ENCODE peak calls at places on chromosomes 11 and 22, in six cellular contexts. G, P, L, Y, R and K are unnamed samples.

GRCh38 chr11:112795142-112795815 is 165.9 kb upstream of the NCAM1 start:
- DNase-seq in R (peak), Y (peak), G (no peak), P (no peak), L (no peak), K (peak)

GRCh38 chr11:64007160-64007628 is 21.0 kb downstream of the OTUB1 start:
- DNase-seq in Y (peak), G (no peak), R (peak), P (no peak), L (no peak), K (no peak)

GRCh38 chr11:71491531-71492329 is 35.3 kb upstream of the KRTAP5-7 start:
- DNase-seq in G (no peak), L (no peak), Y (no peak), R (no peak), P (no peak), K (no peak)

GRCh38 chr11:110147965-110148709 is 54.9 kb downstream of the ZC3H12C start:
- DNase-seq in R (no peak), Y (peak), G (no peak), P (peak), L (no peak), K (no peak)

GRCh38 chr11:35629914-35630313 is 11.7 kb downstream of the FJX1 start:
- DNase-seq in R (no peak), P (peak), L (peak), G (peak), Y (peak), K (no peak)

GRCh38 chr11:108115495-108116140 is 5.7 kb upstream of the ACAT1 start:
- DNase-seq in Y (peak), L (peak), G (peak), P (peak), R (peak), K (peak)

GRCh38 chr11:79768343-79768742 is 327.5 kb upstream of the TENM4 start:
- DNase-seq in L (no peak), G (no peak), Y (no peak), P (no peak), R (no peak), K (no peak)

GRCh38 chr11:121467965-121468364 is 15.2 kb upstream of the SORL1-AS1 start:
- DNase-seq in L (peak), G (no peak), P (no peak), R (no peak), Y (peak), K (no peak)

GRCh38 chr11:132220464-132220863 is 850.0 kb downstream of the NTM start:
- DNase-seq in R (no peak), P (peak), L (no peak), G (peak), Y (peak), K (no peak)

GRCh38 chr11:94964934-94965333 is 8.4 kb downstream of the CWC15 start:
- DNase-seq in L (no peak), P (no peak), Y (no peak), G (no peak), R (no peak), K (no peak)

GRCh38 chr22:27644566-27644965 is 157.0 kb downstream of the MN1 start:
- DNase-seq in R (no peak), Y (no peak), G (no peak), L (no peak), P (no peak), K (no peak)

GRCh38 chr11:112584674-112585073 is 324.0 kb upstream of the PLET1 start:
- DNase-seq in G (no peak), P (no peak), Y (no peak), L (no peak), R (no peak), K (peak)

GRCh38 chr11:100876826-100877545 is 189.9 kb downstream of the ARHGAP42 start:
- DNase-seq in G (peak), L (no peak), R (no peak), P (peak), Y (peak), K (no peak)

GRCh38 chr22:43711681-43712080 is 100.4 kb downstream of the EFCAB6 start:
- DNase-seq in P (no peak), Y (no peak), R (no peak), L (no peak), G (no peak), K (no peak)

GRCh38 chr11:80103149-80103859 is 662.5 kb upstream of the TENM4 start:
- DNase-seq in G (peak), R (no peak), Y (peak), P (peak), L (no peak), K (no peak)

GRCh38 chr22:25448435-25449051 is 115.9 kb upstream of the GRK3 start:
- DNase-seq in G (no peak), P (no peak), Y (peak), L (no peak), R (peak), K (peak)

GRCh38 chr22:32917577-32918375 is 116.3 kb downstream of the TIMP3 start:
- DNase-seq in G (no peak), Y (no peak), R (no peak), P (no peak), L (no peak), K (peak)

GRCh38 chr11:60942970-60943565 is 8.9 kb downstream of the SLC15A3 start:
- DNase-seq in Y (peak), P (no peak), R (no peak), G (no peak), L (peak), K (no peak)

GRCh38 chr11:71215372-71215965 is 36.9 kb downstream of the SHANK2 start:
- DNase-seq in L (no peak), Y (no peak), G (no peak), P (no peak), R (no peak), K (no peak)

GRCh38 chr11:16430674-16431073 is 74.3 kb upstream of the SOX6 start:
- DNase-seq in L (no peak), R (no peak), P (no peak), Y (no peak), G (no peak), K (no peak)

GRCh38 chr11:128323381-128323780 is 264.0 kb downstream of the ETS1 start:
- DNase-seq in L (no peak), P (no peak), G (no peak), R (no peak), Y (no peak), K (no peak)

GRCh38 chr11:17445240-17445795 is 31.3 kb downstream of the ABCC8 start:
- DNase-seq in P (no peak), G (no peak), L (no peak), Y (no peak), R (no peak), K (no peak)

GRCh38 chr11:74462009-74462408 is 5.3 kb downstream of the KCNE3 start:
- DNase-seq in P (no peak), G (no peak), R (peak), L (peak), Y (no peak), K (peak)

GRCh38 chr11:58024601-58025091 is 965 bp downstream of the OR9Q1 start:
- DNase-seq in R (peak), Y (no peak), L (peak), P (no peak), G (no peak), K (no peak)

GRCh38 chr11:92388380-92388779 is 163.8 kb downstream of the FAT3 start:
- DNase-seq in G (no peak), R (no peak), Y (no peak), P (no peak), L (no peak), K (no peak)
- TF ChIP-seq CTCF in G (peak), R (no peak), Y (peak), P (peak), L (no peak), K (peak)

GRCh38 chr11:33529461-33529860 is 171.2 kb downstream of the C11orf91 start:
- DNase-seq in Y (no peak), P (no peak), L (no peak), R (no peak), G (peak), K (no peak)

GRCh38 chr11:33520103-33520502 is 180.5 kb downstream of the C11orf91 start:
- DNase-seq in G (no peak), P (no peak), Y (no peak), R (no peak), L (no peak), K (no peak)

GRCh38 chr11:33530824-33531223 is 169.8 kb downstream of the C11orf91 start:
- DNase-seq in Y (peak), R (no peak), G (peak), P (no peak), L (no peak), K (no peak)

GRCh38 chr11:33521384-33521783 is 179.2 kb downstream of the C11orf91 start:
- DNase-seq in R (no peak), Y (no peak), L (no peak), P (no peak), G (no peak), K (no peak)

DNA sequence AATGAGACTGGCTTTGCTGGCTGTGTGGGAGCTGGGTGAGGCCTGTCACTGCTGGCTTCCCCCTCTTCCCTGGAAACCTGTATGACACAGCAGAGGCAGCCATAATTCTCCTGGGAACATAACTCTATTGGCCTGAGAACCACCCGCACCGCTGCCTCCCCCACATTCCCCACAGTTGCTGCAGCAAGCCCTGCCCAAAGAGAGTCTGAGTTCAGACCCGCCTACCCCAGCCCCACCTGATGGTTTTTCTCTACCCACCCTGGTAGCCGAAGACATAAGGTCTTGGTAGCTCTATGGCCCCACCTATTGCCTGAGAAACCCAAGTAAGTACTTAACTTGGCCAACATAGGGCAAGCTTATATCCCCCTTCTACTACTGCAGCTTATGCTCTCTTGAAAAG is 174.8 kb downstream of the C11orf91 start:
- DNase-seq in R (no peak), Y (no peak), L (no peak), G (no peak), P (no peak), K (no peak)
- TF ChIP-seq CTCF in R (no peak), Y (no peak), L (no peak), G (no peak), P (no peak), K (no peak)

GRCh38 chr11:12288212-12288933 is 89.0 kb upstream of the PARVA start:
- DNase-seq in Y (peak), R (peak), G (peak), L (peak), P (peak), K (peak)

GRCh38 chr11:12287374-12288211 is 89.8 kb upstream of the PARVA start:
- DNase-seq in Y (peak), R (peak), G (peak), P (peak), L (peak), K (peak)

GRCh38 chr11:12290477-12290922 is 86.9 kb upstream of the PARVA start:
- DNase-seq in Y (no peak), R (no peak), L (no peak), P (no peak), G (no peak), K (no peak)

GRCh38 chr11:12289667-12290476 is 87.5 kb upstream of the PARVA start:
- DNase-seq in R (no peak), G (no peak), L (no peak), Y (no peak), P (no peak), K (no peak)

DNA sequence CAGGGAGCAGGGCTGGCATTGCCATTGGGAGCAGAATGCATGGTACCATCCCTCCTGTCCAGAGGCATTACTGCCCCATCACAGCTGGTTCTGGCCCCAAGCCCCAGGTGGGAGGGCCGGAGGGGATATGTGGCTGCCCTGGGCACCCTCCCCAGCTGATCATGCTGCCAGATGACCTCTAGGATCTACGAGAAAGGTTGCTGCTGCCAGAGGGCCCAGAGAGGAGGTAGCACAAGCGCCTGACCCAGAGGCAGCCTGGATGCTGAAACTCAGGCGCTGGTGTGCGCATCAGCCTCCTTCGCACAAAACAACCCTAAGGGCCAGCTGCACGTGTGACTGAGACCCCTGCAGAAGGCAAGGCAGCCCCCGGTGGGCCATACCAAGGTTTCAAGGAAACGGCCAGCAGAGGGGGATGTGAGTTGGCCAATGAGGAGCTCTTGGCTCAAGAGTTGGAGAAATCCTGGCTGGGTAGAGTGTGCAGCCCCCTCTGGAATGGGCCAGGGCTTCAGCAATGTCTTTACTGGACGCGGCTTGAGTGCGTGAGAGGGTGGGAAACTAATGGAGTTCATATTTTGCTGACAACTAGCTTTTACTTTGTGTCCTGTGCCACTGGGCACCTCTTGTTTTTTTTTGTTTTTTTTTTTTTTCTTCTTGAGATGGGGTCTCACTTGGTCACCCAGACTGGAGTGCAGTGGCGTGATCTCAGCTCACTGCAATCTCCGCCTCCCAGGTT is 88.3 kb upstream of the PARVA start:
- DNase-seq in L (no peak), P (no peak), Y (no peak), R (no peak), G (no peak), K (peak)
- TF ChIP-seq CTCF in L (no peak), P (no peak), Y (no peak), R (no peak), G (no peak), K (peak)

GRCh38 chr11:11701070-11701469 is 79.3 kb upstream of the GALNT18 start:
- DNase-seq in P (peak), L (no peak), Y (peak), R (no peak), G (peak), K (no peak)
- TF ChIP-seq CTCF in P (no peak), L (no peak), Y (peak), R (no peak), G (no peak), K (no peak)

DNA sequence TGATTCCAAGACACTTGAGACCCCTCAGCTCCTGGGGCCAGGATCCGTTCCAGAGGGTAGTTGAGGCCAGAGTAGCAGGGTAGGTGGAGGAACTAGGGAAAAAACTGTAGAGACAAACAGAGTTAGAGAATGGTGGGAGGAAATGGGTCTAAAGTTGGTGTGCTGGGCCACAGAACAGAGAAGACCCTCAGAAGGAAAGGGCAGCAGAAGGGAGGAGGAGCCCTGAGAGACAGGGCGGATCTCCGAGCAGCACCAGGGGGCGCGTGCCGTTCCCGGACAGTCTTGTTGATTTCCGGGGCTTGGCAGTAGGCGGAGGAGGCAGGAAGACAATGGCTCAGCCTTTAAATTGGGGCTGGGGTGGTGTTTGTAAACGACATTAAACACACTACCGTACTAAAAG is 2.4 kb upstream of the CECR2 start:
- DNase-seq in L (no peak), Y (no peak), P (no peak), G (no peak), R (no peak), K (peak)
- TF ChIP-seq CTCF in L (no peak), Y (no peak), P (no peak), G (no peak), R (no peak), K (peak)